ENCODE peak calls at places on chromosomes 13 and 19, in four cellular contexts. One of them, this sample, is unnamed.

GRCh38 chr19:55082023-55082851 is 6.6 kb downstream of the EPS8L1 start:
- DNase-seq in adrenal gland: no peak
- DNase-seq in esophagus squamous epithelium: no peak
- DNase-seq in heart left ventricle: no peak
- DNase-seq in this sample: no peak

GRCh38 chr19:16295071-16295470 is 29.6 kb upstream of the KLF2 start:
- DNase-seq in adrenal gland: no peak
- DNase-seq in esophagus squamous epithelium: no peak
- DNase-seq in heart left ventricle: no peak
- DNase-seq in this sample: no peak

GRCh38 chr13:77415253-77416127 is 88.6 kb upstream of the MYCBP2 start:
- DNase-seq in adrenal gland: no peak
- DNase-seq in esophagus squamous epithelium: no peak
- DNase-seq in heart left ventricle: no peak
- DNase-seq in this sample: no peak

GRCh38 chr13:79194272-79194671 is 211.8 kb downstream of the RBM26 start:
- DNase-seq in adrenal gland: no peak
- DNase-seq in esophagus squamous epithelium: no peak
- DNase-seq in heart left ventricle: no peak
- DNase-seq in this sample: no peak

GRCh38 chr13:41263261-41263971 is at the start of gene MTRF1:
- DNase-seq in adrenal gland: peak; percentile 73
- DNase-seq in esophagus squamous epithelium: peak; percentile 51
- DNase-seq in heart left ventricle: peak; percentile 87
- DNase-seq in this sample: peak; percentile 75

GRCh38 chr13:80572308-80572676 is 231.4 kb upstream of the SPRY2 start:
- DNase-seq in adrenal gland: no peak
- DNase-seq in esophagus squamous epithelium: no peak
- DNase-seq in heart left ventricle: no peak
- DNase-seq in this sample: no peak

GRCh38 chr13:43113603-43114002 is 90.2 kb downstream of the DNAJC15 start:
- DNase-seq in adrenal gland: no peak
- DNase-seq in esophagus squamous epithelium: no peak
- DNase-seq in heart left ventricle: no peak
- DNase-seq in this sample: no peak

GRCh38 chr13:73401769-73402168 is 343.0 kb downstream of the KLF5 start:
- DNase-seq in adrenal gland: no peak
- DNase-seq in esophagus squamous epithelium: no peak
- DNase-seq in heart left ventricle: no peak
- DNase-seq in this sample: no peak

GRCh38 chr19:50679177-50680125 is 30.2 kb downstream of the C19orf81 start:
- DNase-seq in adrenal gland: peak; percentile 88
- DNase-seq in esophagus squamous epithelium: no peak
- DNase-seq in heart left ventricle: peak; percentile 70
- DNase-seq in this sample: peak; percentile 79

GRCh38 chr13:34671136-34671535 is 270.9 kb upstream of the NBEA start:
- DNase-seq in adrenal gland: peak; percentile 70
- DNase-seq in esophagus squamous epithelium: no peak
- DNase-seq in heart left ventricle: peak; percentile 45
- DNase-seq in this sample: no peak

GRCh38 chr19:10836478-10837325 is 690 bp upstream of the TMED1 start:
- DNase-seq in adrenal gland: peak; percentile 89
- DNase-seq in esophagus squamous epithelium: peak; percentile 65
- DNase-seq in heart left ventricle: peak; percentile 88
- DNase-seq in this sample: peak; percentile 82

DNA sequence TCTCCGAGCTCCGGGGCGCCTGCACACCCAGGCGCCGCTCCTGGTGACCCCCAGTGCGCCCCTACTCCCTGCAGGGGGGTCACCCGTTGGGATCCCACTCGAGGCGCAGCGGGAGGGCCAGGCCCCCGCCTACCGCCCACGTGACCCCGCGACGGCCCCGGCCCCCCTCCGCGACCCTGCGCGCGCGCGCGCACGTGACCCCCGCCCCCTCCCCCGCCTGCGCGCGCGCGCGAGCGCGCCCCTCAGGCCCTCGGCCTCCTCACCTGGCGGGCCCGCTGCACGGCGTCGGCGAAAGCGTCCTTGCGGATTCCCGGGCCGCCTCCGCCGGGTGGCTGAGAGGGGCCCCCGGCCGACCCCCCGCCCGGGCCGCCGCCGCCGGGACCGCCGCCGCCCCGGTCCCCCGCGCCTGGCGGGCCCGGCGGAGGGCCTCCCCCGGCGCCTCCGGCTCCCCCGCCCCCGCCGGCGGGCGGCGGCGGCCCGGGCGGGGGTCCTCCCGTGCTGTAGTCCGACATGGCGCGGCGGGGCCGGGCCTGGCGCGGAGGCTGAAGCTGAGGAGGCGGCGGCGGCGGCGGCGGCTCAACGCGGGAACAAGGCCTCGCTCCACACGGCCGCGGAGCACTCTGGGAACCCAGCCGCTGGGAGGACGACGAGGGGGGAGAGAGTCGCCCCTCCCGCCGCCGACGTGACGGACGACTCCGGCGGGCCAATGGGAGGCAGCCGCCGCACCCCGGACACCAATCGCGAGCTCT is at the start of gene KHSRP:
- DNase-seq in adrenal gland: no peak
- DNase-seq in esophagus squamous epithelium: no peak
- DNase-seq in heart left ventricle: peak; percentile 51
- DNase-seq in this sample: no peak
- TF ChIP-seq POLR2A in adrenal gland: peak; percentile 87
- TF ChIP-seq POLR2A in esophagus squamous epithelium: peak; percentile 91
- TF ChIP-seq POLR2A in heart left ventricle: peak; percentile 28
- TF ChIP-seq POLR2A in this sample: no peak

DNA sequence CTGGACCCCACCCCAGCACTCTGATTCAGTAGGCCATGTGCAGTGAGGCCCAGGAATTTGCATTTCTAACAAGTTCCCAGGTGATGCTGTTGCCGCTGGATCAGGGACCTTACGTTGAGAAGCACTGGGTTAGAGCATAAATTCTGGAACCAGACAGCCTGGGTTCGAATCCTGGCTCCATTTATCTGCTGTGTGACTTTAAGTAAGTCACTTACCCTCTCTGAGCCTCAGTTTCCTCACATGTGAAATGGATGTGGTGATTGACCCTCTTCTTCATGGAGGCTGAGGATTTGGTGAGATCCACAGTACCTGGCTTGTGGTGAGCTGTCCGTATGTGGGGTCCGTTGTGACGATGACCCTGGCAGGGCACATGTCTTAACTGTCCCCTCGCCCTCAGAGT is 15.9 kb downstream of the HIPK4 start:
- DNase-seq in adrenal gland: no peak
- DNase-seq in esophagus squamous epithelium: no peak
- DNase-seq in heart left ventricle: no peak
- DNase-seq in this sample: no peak
- TF ChIP-seq POLR2A in adrenal gland: no peak
- TF ChIP-seq POLR2A in esophagus squamous epithelium: no peak
- TF ChIP-seq POLR2A in heart left ventricle: no peak
- TF ChIP-seq POLR2A in this sample: no peak

GRCh38 chr13:107812013-107812412 is 403.3 kb downstream of the LIG4 start:
- DNase-seq in adrenal gland: no peak
- DNase-seq in esophagus squamous epithelium: no peak
- DNase-seq in heart left ventricle: no peak
- DNase-seq in this sample: no peak
- TF ChIP-seq POLR2A in adrenal gland: no peak
- TF ChIP-seq POLR2A in esophagus squamous epithelium: no peak
- TF ChIP-seq POLR2A in heart left ventricle: no peak
- TF ChIP-seq POLR2A in this sample: no peak

GRCh38 chr19:12945479-12946091 is at the start of gene RAD23A:
- DNase-seq in adrenal gland: peak; percentile 99
- DNase-seq in esophagus squamous epithelium: peak; percentile 93
- DNase-seq in heart left ventricle: peak; percentile 98
- DNase-seq in this sample: peak; percentile 100

GRCh38 chr19:12949363-12950284 is 4.0 kb downstream of the RAD23A start:
- DNase-seq in adrenal gland: no peak
- DNase-seq in esophagus squamous epithelium: no peak
- DNase-seq in heart left ventricle: no peak
- DNase-seq in this sample: no peak

GRCh38 chr19:12948597-12949362 is 3.1 kb downstream of the RAD23A start:
- DNase-seq in adrenal gland: no peak
- DNase-seq in esophagus squamous epithelium: no peak
- DNase-seq in heart left ventricle: no peak
- DNase-seq in this sample: no peak

GRCh38 chr19:12946092-12946845 is 607 bp downstream of the RAD23A start:
- DNase-seq in adrenal gland: peak; percentile 83
- DNase-seq in esophagus squamous epithelium: no peak
- DNase-seq in heart left ventricle: peak; percentile 71
- DNase-seq in this sample: peak; percentile 77

GRCh38 chr19:12947702-12948596 is 2.3 kb downstream of the RAD23A start:
- DNase-seq in adrenal gland: no peak
- DNase-seq in esophagus squamous epithelium: no peak
- DNase-seq in heart left ventricle: no peak
- DNase-seq in this sample: peak; percentile 48
- TF ChIP-seq POLR2A in adrenal gland: no peak
- TF ChIP-seq POLR2A in esophagus squamous epithelium: no peak
- TF ChIP-seq POLR2A in heart left ventricle: no peak
- TF ChIP-seq POLR2A in this sample: no peak

GRCh38 chr19:45451181-45451849 is 16.5 kb upstream of the FOSB start:
- DNase-seq in adrenal gland: peak; percentile 50
- DNase-seq in esophagus squamous epithelium: no peak
- DNase-seq in heart left ventricle: peak; percentile 38
- DNase-seq in this sample: peak; percentile 33
- TF ChIP-seq POLR2A in adrenal gland: no peak
- TF ChIP-seq POLR2A in esophagus squamous epithelium: no peak
- TF ChIP-seq POLR2A in heart left ventricle: no peak
- TF ChIP-seq POLR2A in this sample: no peak

GRCh38 chr19:49056101-49056901 is 1.2 kb downstream of the CGB7 start:
- DNase-seq in adrenal gland: peak; percentile 26
- DNase-seq in esophagus squamous epithelium: no peak
- DNase-seq in heart left ventricle: peak; percentile 56
- DNase-seq in this sample: peak; percentile 60
- TF ChIP-seq POLR2A in adrenal gland: no peak
- TF ChIP-seq POLR2A in esophagus squamous epithelium: no peak
- TF ChIP-seq POLR2A in heart left ventricle: no peak
- TF ChIP-seq POLR2A in this sample: no peak

GRCh38 chr19:13153627-13154240 is 3.5 kb downstream of the IER2 start:
- DNase-seq in adrenal gland: peak; percentile 44
- DNase-seq in esophagus squamous epithelium: no peak
- DNase-seq in heart left ventricle: no peak
- DNase-seq in this sample: peak; percentile 44

GRCh38 chr19:13152854-13153626 is 2.8 kb downstream of the IER2 start:
- DNase-seq in adrenal gland: peak; percentile 97
- DNase-seq in esophagus squamous epithelium: peak; percentile 62
- DNase-seq in heart left ventricle: peak; percentile 98
- DNase-seq in this sample: peak; percentile 97

GRCh38 chr19:13155472-13156284 is 5.5 kb downstream of the IER2 start:
- DNase-seq in adrenal gland: peak; percentile 88
- DNase-seq in esophagus squamous epithelium: peak; percentile 35
- DNase-seq in heart left ventricle: peak; percentile 90
- DNase-seq in this sample: peak; percentile 86

GRCh38 chr19:13154241-13154778 is 4.1 kb downstream of the IER2 start:
- DNase-seq in adrenal gland: peak; percentile 96
- DNase-seq in esophagus squamous epithelium: peak; percentile 60
- DNase-seq in heart left ventricle: peak; percentile 91
- DNase-seq in this sample: peak; percentile 89

GRCh38 chr19:13154911-13155471 is 4.8 kb downstream of the IER2 start:
- DNase-seq in adrenal gland: peak; percentile 76
- DNase-seq in esophagus squamous epithelium: no peak
- DNase-seq in heart left ventricle: peak; percentile 55
- DNase-seq in this sample: peak; percentile 92
- TF ChIP-seq POLR2A in adrenal gland: no peak
- TF ChIP-seq POLR2A in esophagus squamous epithelium: no peak
- TF ChIP-seq POLR2A in heart left ventricle: no peak
- TF ChIP-seq POLR2A in this sample: no peak

DNA sequence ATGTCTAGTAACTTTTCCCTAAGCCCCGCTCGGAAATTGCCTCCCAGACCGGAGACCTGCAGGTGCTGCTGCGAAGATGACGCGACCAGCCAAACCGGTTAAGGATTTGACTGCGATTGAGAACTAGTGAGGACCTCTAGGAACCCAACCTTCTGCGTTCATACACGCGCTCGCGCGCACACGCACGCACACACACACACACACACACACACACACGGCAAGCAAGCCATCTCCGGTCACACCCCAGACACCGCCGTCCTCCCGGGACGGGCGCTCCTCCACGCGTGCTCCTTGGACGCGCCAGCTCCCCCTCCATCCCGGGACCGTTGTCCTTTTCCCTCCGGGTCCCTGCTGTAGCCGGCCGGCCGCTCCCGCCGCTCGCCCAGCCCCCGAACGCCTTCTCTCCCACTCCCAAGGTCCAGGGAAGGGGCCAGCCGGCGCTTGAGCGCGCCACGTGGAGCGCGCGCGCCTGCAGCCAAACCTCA is 1.2 kb downstream of the TBC1D4 start:
- DNase-seq in adrenal gland: peak; percentile 70
- DNase-seq in esophagus squamous epithelium: no peak
- DNase-seq in heart left ventricle: peak; percentile 53
- DNase-seq in this sample: peak; percentile 80
- TF ChIP-seq POLR2A in adrenal gland: no peak
- TF ChIP-seq POLR2A in esophagus squamous epithelium: no peak
- TF ChIP-seq POLR2A in heart left ventricle: no peak
- TF ChIP-seq POLR2A in this sample: no peak

GRCh38 chr19:4449022-4449825 is 8.4 kb downstream of the UBXN6 start:
- DNase-seq in adrenal gland: peak; percentile 99
- DNase-seq in esophagus squamous epithelium: no peak
- DNase-seq in heart left ventricle: peak; percentile 81
- DNase-seq in this sample: no peak
- TF ChIP-seq POLR2A in adrenal gland: no peak
- TF ChIP-seq POLR2A in esophagus squamous epithelium: no peak
- TF ChIP-seq POLR2A in heart left ventricle: no peak
- TF ChIP-seq POLR2A in this sample: no peak

This sample was measured in stomach.